ENCODE peak calls at places on chromosome 9, in seven cellular contexts. W, S, F, N, K, Q and H are unnamed samples.

GRCh38 chr9:88995205-88995604 is 3.9 kb downstream of the S1PR3 start:
- DNase-seq in W (no peak), S (no peak), F (no peak), N (no peak), K (no peak), Q (no peak), H (no peak)

GRCh38 chr9:14910178-14910805 is at the start of gene FREM1:
- DNase-seq in W (peak), S (no peak), F (peak), N (peak), K (no peak), Q (no peak), H (no peak)

GRCh38 chr9:69433426-69433825 is 108.4 kb downstream of the ENTREP1 start:
- DNase-seq in W (no peak), S (no peak), F (no peak), N (no peak), K (no peak), Q (no peak), H (no peak)

GRCh38 chr9:16612627-16613026 is 257.8 kb downstream of the BNC2 start:
- DNase-seq in W (no peak), S (no peak), F (no peak), N (no peak), K (no peak), Q (no peak), H (no peak)

GRCh38 chr9:134676886-134677285 is 35.3 kb downstream of the COL5A1 start:
- DNase-seq in W (no peak), S (no peak), F (no peak), N (no peak), K (no peak), Q (no peak), H (no peak)

GRCh38 chr9:90808890-90809685 is 7.5 kb downstream of the SYK start:
- DNase-seq in W (no peak), S (no peak), F (no peak), N (no peak), K (no peak), Q (no peak), H (no peak)

GRCh38 chr9:26656003-26656940 is 236.3 kb downstream of the CAAP1 start:
- DNase-seq in W (peak), S (peak), F (no peak), N (no peak), K (no peak), Q (no peak), H (no peak)

GRCh38 chr9:109574061-109574882 is 76.2 kb upstream of the PTPN3 start:
- DNase-seq in W (peak), S (peak), F (no peak), N (no peak), K (peak), Q (no peak), H (no peak)

GRCh38 chr9:136242248-136242647 is 3.4 kb downstream of the QSOX2 start:
- DNase-seq in W (no peak), S (no peak), F (no peak), N (no peak), K (no peak), Q (no peak), H (no peak)

GRCh38 chr9:127022913-127023665 is 99.3 kb downstream of the ANGPTL2 start:
- DNase-seq in W (no peak), S (no peak), F (no peak), N (peak), K (no peak), Q (no peak), H (no peak)

GRCh38 chr9:123488683-123489321 is 132.8 kb downstream of the CRB2 start:
- DNase-seq in W (no peak), S (no peak), F (no peak), N (no peak), K (no peak), Q (no peak), H (no peak)

GRCh38 chr9:4970970-4971641 is 14.0 kb upstream of the JAK2 start:
- DNase-seq in W (no peak), S (peak), F (no peak), N (no peak), K (no peak), Q (no peak), H (no peak)

GRCh38 chr9:130459941-130460340 is 15.2 kb downstream of the ASS1 start:
- DNase-seq in W (no peak), S (no peak), F (peak), N (no peak), K (no peak), Q (no peak), H (no peak)

GRCh38 chr9:21782207-21782606 is 20.2 kb upstream of the MTAP start:
- DNase-seq in W (no peak), S (no peak), F (no peak), N (no peak), K (no peak), Q (no peak), H (no peak)

GRCh38 chr9:93156475-93157008 is 22.5 kb upstream of the NINJ1 start:
- DNase-seq in W (no peak), S (peak), F (no peak), N (no peak), K (no peak), Q (no peak), H (no peak)

GRCh38 chr9:14353222-14354056 is 39.5 kb upstream of the NFIB start:
- DNase-seq in W (peak), S (peak), F (peak), N (peak), K (no peak), Q (peak), H (peak)

GRCh38 chr9:17367035-17367434 is 211.8 kb upstream of the SH3GL2 start:
- DNase-seq in W (no peak), S (no peak), F (peak), N (no peak), K (no peak), Q (no peak), H (no peak)

GRCh38 chr9:124208571-124208970 is 49.2 kb upstream of the NEK6 start:
- DNase-seq in W (no peak), S (peak), F (no peak), N (no peak), K (no peak), Q (no peak), H (no peak)

GRCh38 chr9:70093944-70094343 is 50.3 kb downstream of the MAMDC2 start:
- DNase-seq in W (no peak), S (no peak), F (no peak), N (no peak), K (no peak), Q (no peak), H (no peak)

GRCh38 chr9:77714077-77714549 is 66.0 kb upstream of the GNA14 start:
- DNase-seq in W (no peak), S (no peak), F (no peak), N (no peak), K (no peak), Q (no peak), H (no peak)

GRCh38 chr9:95091574-95091970 is 225.9 kb downstream of the FANCC start:
- DNase-seq in W (peak), S (no peak), F (no peak), N (peak), K (no peak), Q (no peak), H (no peak)

GRCh38 chr9:110638381-110638954 is 30.1 kb upstream of the MUSK start:
- DNase-seq in W (no peak), S (no peak), F (no peak), N (no peak), K (no peak), Q (no peak), H (no peak)

GRCh38 chr9:93958875-93959682 is 3.9 kb upstream of the BARX1 start:
- DNase-seq in W (no peak), S (peak), F (peak), N (no peak), K (no peak), Q (no peak), H (peak)

GRCh38 chr9:35001803-35002502 is 12.4 kb downstream of the DNAJB5 start:
- DNase-seq in W (no peak), S (peak), F (no peak), N (no peak), K (no peak), Q (no peak), H (no peak)

GRCh38 chr9:36018129-36018528 is 18.6 kb upstream of the RECK start:
- DNase-seq in W (no peak), S (no peak), F (no peak), N (no peak), K (no peak), Q (no peak), H (no peak)

GRCh38 chr9:111037744-111038335 is 430 bp downstream of the LPAR1 start:
- DNase-seq in W (no peak), S (no peak), F (no peak), N (peak), K (no peak), Q (no peak), H (no peak)

GRCh38 chr9:131817627-131818026 is 77.8 kb upstream of the RAPGEF1 start:
- DNase-seq in W (no peak), S (no peak), F (no peak), N (no peak), K (no peak), Q (no peak), H (no peak)

GRCh38 chr9:124624735-124624992 is 117.5 kb upstream of the NR5A1 start:
- DNase-seq in W (no peak), S (no peak), F (no peak), N (no peak), K (no peak), Q (no peak), H (no peak)

GRCh38 chr9:1233568-1233967 is 183.4 kb downstream of the DMRT2 start:
- DNase-seq in W (no peak), S (no peak), F (no peak), N (no peak), K (no peak), Q (no peak), H (no peak)

GRCh38 chr9:103082494-103082893 is 87.4 kb downstream of the CYLC2 start:
- DNase-seq in W (no peak), S (no peak), F (no peak), N (no peak), K (no peak), Q (no peak), H (no peak)

GRCh38 chr9:103078581-103078980 is 83.4 kb downstream of the CYLC2 start:
- DNase-seq in W (no peak), S (no peak), F (no peak), N (no peak), K (no peak), Q (no peak), H (no peak)
- TF ChIP-seq CTCF in W (no peak), S (no peak), F (no peak), N (no peak), K (no peak), Q (no peak), H (no peak)

GRCh38 chr9:83199240-83199639 is 136.3 kb upstream of the RASEF start:
- DNase-seq in W (peak), S (no peak), F (no peak), N (no peak), K (no peak), Q (no peak), H (no peak)
- TF ChIP-seq CTCF in W (peak), S (no peak), F (peak), N (peak), K (peak), Q (peak), H (no peak)

GRCh38 chr9:133464638-133465037 is 4.9 kb downstream of the CACFD1 start:
- DNase-seq in W (no peak), S (no peak), F (no peak), N (no peak), K (no peak), Q (no peak), H (no peak)

GRCh38 chr9:133463864-133464615 is 4.3 kb downstream of the CACFD1 start:
- DNase-seq in W (no peak), S (no peak), F (no peak), N (no peak), K (no peak), Q (no peak), H (no peak)

GRCh38 chr9:133461975-133462374 is 2.2 kb downstream of the CACFD1 start:
- DNase-seq in W (no peak), S (no peak), F (peak), N (no peak), K (no peak), Q (no peak), H (no peak)

GRCh38 chr9:133460405-133461175 is 812 bp downstream of the CACFD1 start:
- DNase-seq in W (no peak), S (peak), F (peak), N (peak), K (no peak), Q (no peak), H (no peak)

GRCh38 chr9:133463234-133463863 is 3.6 kb downstream of the CACFD1 start:
- DNase-seq in W (no peak), S (no peak), F (no peak), N (no peak), K (no peak), Q (no peak), H (no peak)
- TF ChIP-seq CTCF in W (peak), S (no peak), F (no peak), N (no peak), K (no peak), Q (no peak), H (no peak)

GRCh38 chr9:104386425-104387069 is 117.5 kb upstream of the OR13F1 start:
- DNase-seq in W (peak), S (no peak), F (no peak), N (no peak), K (peak), Q (no peak), H (no peak)
- TF ChIP-seq CTCF in W (peak), S (peak), F (peak), N (peak), K (peak), Q (peak), H (no peak)

GRCh38 chr9:113505963-113506624 is 42.6 kb downstream of the RGS3 start:
- DNase-seq in W (no peak), S (no peak), F (no peak), N (no peak), K (no peak), Q (no peak), H (no peak)

GRCh38 chr9:113511047-113511521 is 47.6 kb downstream of the RGS3 start:
- DNase-seq in W (no peak), S (no peak), F (peak), N (no peak), K (no peak), Q (no peak), H (no peak)

GRCh38 chr9:113507256-113507655 is 43.7 kb downstream of the RGS3 start:
- DNase-seq in W (no peak), S (no peak), F (no peak), N (no peak), K (no peak), Q (no peak), H (no peak)

GRCh38 chr9:113509463-113509862 is 45.9 kb downstream of the RGS3 start:
- DNase-seq in W (no peak), S (no peak), F (no peak), N (no peak), K (no peak), Q (no peak), H (no peak)

DNA sequence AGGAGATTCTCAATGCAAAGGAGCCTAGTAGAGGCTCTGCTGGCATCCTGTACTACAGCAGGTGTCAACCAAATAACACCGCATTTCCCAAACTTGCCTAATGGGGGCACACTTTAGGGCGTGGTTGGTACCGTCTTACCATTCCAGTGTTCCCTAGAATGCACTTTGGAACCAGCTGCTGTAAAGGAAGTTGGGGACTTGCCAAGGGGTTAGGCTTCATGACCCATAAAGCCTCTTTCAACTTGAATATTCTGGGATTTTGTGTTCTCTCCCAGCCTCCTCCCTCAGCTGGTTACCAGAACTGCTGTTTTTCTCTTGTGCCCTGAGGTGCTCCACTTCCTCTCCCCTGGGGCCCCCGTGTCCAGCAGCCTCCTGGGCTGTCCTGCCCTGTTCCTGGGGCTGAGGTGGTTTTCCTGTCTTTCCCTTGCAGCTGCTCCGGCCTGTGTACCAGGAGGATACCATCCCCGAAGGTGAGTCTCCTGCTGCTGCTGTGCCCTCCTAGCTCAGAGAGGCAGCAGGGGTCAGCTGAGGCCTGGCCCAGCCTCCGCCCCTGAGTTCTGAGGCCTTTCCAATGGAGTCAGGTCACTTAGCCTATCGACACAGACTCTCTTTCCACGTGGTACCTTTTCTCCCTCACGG is 44.7 kb downstream of the RGS3 start:
- DNase-seq in W (no peak), S (peak), F (no peak), N (no peak), K (no peak), Q (no peak), H (no peak)
- TF ChIP-seq CTCF in W (peak), S (no peak), F (peak), N (no peak), K (no peak), Q (no peak), H (no peak)